ENCODE peak calls at places on chromosomes 2 and 18, in nine cellular contexts. K, D, E, B, L, R, X, N and I are unnamed samples.

GRCh38 chr18:63152096-63152495 is 167.5 kb downstream of the BCL2 start:
- DNase-seq in K (no peak), D (no peak), E (no peak), B (no peak), L (no peak), R (no peak), X (no peak), N (no peak), I (no peak)

GRCh38 chr18:22572321-22572720 is 154.6 kb upstream of the CTAGE1 start:
- DNase-seq in K (no peak), D (no peak), E (no peak), B (no peak), L (no peak), R (no peak), X (no peak), N (no peak), I (no peak)

GRCh38 chr2:54942373-54942772 is 107.9 kb downstream of the RTN4 start:
- DNase-seq in K (no peak), D (no peak), E (no peak), B (no peak), L (peak; percentile 19), R (no peak), X (no peak), N (no peak), I (no peak)

GRCh38 chr18:58556333-58557012 is 72.4 kb downstream of the ALPK2 start:
- DNase-seq in K (no peak), D (no peak), E (peak; percentile 53), B (no peak), L (no peak), R (peak; percentile 76), X (no peak), N (no peak), I (peak; percentile 84)

GRCh38 chr2:182649316-182649715 is 66.7 kb upstream of the DNAJC10 start:
- DNase-seq in K (no peak), D (peak; percentile 29), E (no peak), B (peak; percentile 49), L (no peak), R (no peak), X (no peak), N (peak; percentile 49), I (no peak)

GRCh38 chr2:73080321-73081131 is 9.0 kb upstream of the SFXN5 start:
- DNase-seq in K (no peak), D (no peak), E (no peak), B (no peak), L (no peak), R (no peak), X (no peak), N (no peak), I (no peak)

GRCh38 chr2:46076251-46076650 is 221.0 kb upstream of the EPAS1 start:
- DNase-seq in K (no peak), D (no peak), E (no peak), B (peak; percentile 72), L (no peak), R (no peak), X (no peak), N (peak; percentile 93), I (no peak)

GRCh38 chr18:46677609-46678470 is 20.8 kb upstream of the LOXHD1 start:
- DNase-seq in K (no peak), D (no peak), E (no peak), B (peak; percentile 37), L (no peak), R (no peak), X (no peak), N (no peak), I (no peak)

GRCh38 chr2:71609441-71609840 is 156.1 kb downstream of the DYSF start:
- DNase-seq in K (peak; percentile 7), D (peak; percentile 2), E (no peak), B (no peak), L (no peak), R (peak; percentile 5), X (no peak), N (no peak), I (no peak)

GRCh38 chr18:9429662-9429993 is 45.7 kb upstream of the RALBP1 start:
- DNase-seq in K (no peak), D (no peak), E (no peak), B (peak; percentile 59), L (no peak), R (no peak), X (no peak), N (no peak), I (no peak)

GRCh38 chr2:9800975-9801723 is 42.1 kb upstream of the TAF1B start:
- DNase-seq in K (peak; percentile 76), D (no peak), E (no peak), B (peak; percentile 79), L (no peak), R (no peak), X (peak; percentile 34), N (no peak), I (no peak)

GRCh38 chr18:74402806-74403433 is 54.2 kb downstream of the DIPK1C start:
- DNase-seq in K (no peak), D (no peak), E (peak; percentile 19), B (no peak), L (no peak), R (no peak), X (no peak), N (no peak), I (no peak)

GRCh38 chr2:240573516-240574385 is 5.5 kb downstream of the RNPEPL1 start:
- DNase-seq in K (no peak), D (peak; percentile 3), E (no peak), B (no peak), L (no peak), R (no peak), X (no peak), N (no peak), I (no peak)

GRCh38 chr2:75021672-75022071 is 63.2 kb downstream of the POLE4 start:
- DNase-seq in K (no peak), D (no peak), E (no peak), B (peak; percentile 46), L (no peak), R (no peak), X (no peak), N (no peak), I (no peak)

GRCh38 chr2:237733677-237734300 is 64.8 kb upstream of the RBM44 start:
- DNase-seq in K (no peak), D (no peak), E (peak; percentile 61), B (no peak), L (no peak), R (no peak), X (no peak), N (peak; percentile 89), I (no peak)

GRCh38 chr2:167404896-167405295 is 516.6 kb downstream of the XIRP2 start:
- DNase-seq in K (no peak), D (no peak), E (no peak), B (peak; percentile 63), L (no peak), R (no peak), X (no peak), N (no peak), I (no peak)

GRCh38 chr2:38690499-38691420 is 24.8 kb downstream of the GALM start:
- DNase-seq in K (no peak), D (no peak), E (no peak), B (peak; percentile 92), L (no peak), R (no peak), X (no peak), N (peak; percentile 87), I (no peak)

GRCh38 chr2:72722492-72723090 is 103.2 kb downstream of the EXOC6B start:
- DNase-seq in K (no peak), D (no peak), E (no peak), B (peak; percentile 17), L (no peak), R (no peak), X (no peak), N (no peak), I (no peak)

GRCh38 chr2:238382381-238382781 is 44.3 kb upstream of the ASB1 start:
- DNase-seq in K (no peak), D (no peak), E (peak; percentile 22), B (peak; percentile 19), L (no peak), R (no peak), X (no peak), N (no peak), I (no peak)

DNA sequence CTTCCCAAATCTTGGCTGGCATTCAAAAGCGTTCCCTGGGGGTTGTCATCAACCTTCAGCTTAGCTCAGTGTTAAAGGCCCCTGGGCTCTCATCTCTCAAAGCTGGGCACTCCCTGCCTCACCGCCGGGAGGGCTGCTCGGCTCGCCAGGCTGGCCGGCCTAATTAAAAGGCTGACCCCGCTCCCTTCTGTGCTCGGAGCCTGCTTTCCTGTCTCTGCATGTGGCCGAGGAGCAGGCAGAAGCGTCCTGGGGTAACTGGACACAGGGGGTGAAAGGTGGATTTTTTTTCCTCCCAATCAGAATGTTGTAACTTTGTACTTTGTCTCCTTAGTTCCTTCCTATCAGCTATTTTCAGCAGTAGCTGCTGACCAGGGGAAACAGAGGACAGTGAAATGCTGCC is 231.1 kb downstream of the GBX2 start:
- DNase-seq in K (no peak), D (no peak), E (peak; percentile 3), B (no peak), L (no peak), R (no peak), X (no peak), N (no peak), I (no peak)
- TF ChIP-seq CTCF in K (no peak), D (no peak), E (no peak), B (no peak), L (no peak), R (no peak), X (no peak), N (no peak), I (no peak)

DNA sequence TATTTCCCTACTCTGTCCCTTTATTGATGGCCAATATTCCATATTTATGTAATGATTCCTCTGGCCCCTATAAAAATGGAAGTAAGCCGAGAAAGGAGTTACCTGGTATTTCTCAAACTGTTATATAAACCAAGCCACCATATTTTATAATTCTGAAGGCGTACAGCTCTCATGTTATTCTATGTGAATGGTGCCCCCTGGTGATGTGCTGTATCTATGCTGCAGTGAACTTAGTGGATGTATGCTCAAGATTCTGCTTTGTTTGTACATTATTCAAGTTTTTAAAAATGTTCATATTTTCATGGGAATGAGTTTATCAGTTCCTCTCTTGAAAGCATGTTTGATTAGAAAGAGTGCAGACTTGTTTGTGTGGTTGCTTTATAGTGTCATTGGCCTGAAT is 194.5 kb upstream of the LRRTM1 start:
- DNase-seq in K (no peak), D (peak; percentile 52), E (peak; percentile 36), B (peak; percentile 72), L (no peak), R (peak; percentile 32), X (no peak), N (no peak), I (no peak)
- TF ChIP-seq CTCF in K (no peak), D (peak; percentile 53), E (peak; percentile 28), B (peak; percentile 78), L (no peak), R (peak; percentile 62), X (no peak), N (peak; percentile 15), I (peak; percentile 83)

DNA sequence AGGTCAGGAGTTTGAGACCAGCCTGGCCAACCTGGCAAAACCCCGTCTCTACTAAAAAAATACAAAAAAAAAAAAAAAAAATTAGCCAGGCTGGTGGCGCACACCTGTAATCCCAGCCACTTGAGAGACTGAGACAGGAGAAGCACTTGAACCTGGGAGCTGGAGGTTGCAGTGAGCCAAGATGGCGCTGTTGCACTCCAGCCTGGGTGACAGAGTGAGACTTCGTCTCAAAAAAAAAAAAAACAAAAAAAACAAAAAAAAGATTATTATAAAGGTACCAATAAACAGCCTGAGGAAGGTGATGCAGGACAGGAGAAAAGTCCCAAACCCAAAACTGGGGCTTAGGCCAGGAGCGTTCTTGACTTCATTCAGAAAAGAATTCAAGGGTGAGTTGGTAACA is 1596.4 kb upstream of the CELF4 start:
- DNase-seq in K (no peak), D (no peak), E (no peak), B (no peak), L (no peak), R (no peak), X (no peak), N (no peak), I (no peak)
- TF ChIP-seq CTCF in K (no peak), D (no peak), E (no peak), B (no peak), L (no peak), R (no peak), X (no peak), N (no peak), I (no peak)

GRCh38 chr2:142140434-142140845 is 9.6 kb upstream of the LRP1B start:
- DNase-seq in K (no peak), D (no peak), E (no peak), B (peak; percentile 25), L (no peak), R (no peak), X (no peak), N (peak; percentile 36), I (no peak)
- TF ChIP-seq CTCF in K (no peak), D (peak; percentile 75), E (no peak), B (peak; percentile 58), L (no peak), R (peak; percentile 70), X (peak; percentile 43), N (peak; percentile 24), I (peak; percentile 51)